ENCODE peak calls at places on chromosomes 6 and 20, in nine cellular contexts. K is neuronal stem cell; E is upper lobe of right lung; Y is CD8-positive, alpha-beta T cell; Q is Karpas-422; P is mesendoderm; V is ovary; I is Peyer's patch; M is body of pancreas. X is an unnamed sample. For H3K36me3, the result is how much of the 10 kb centered on the place peaks cover.

GRCh38 chr6:159098636-159099106 is 53.9 kb upstream of the TAGAP start:
- DNase-seq in K (no peak), E (no peak), Y (peak), Q (no peak), P (no peak), V (no peak), I (peak), M (no peak), X (peak)

GRCh38 chr6:134035823-134036296 is 16.6 kb downstream of the SLC2A12 start:
- DNase-seq in K (no peak), E (no peak), Y (no peak), Q (no peak), P (no peak), V (no peak), I (no peak), M (peak), X (no peak)

GRCh38 chr6:111663692-111664564 is 58.2 kb upstream of the TRAF3IP2 start:
- DNase-seq in K (peak), E (no peak), Y (no peak), Q (no peak), P (peak), V (peak), I (no peak), M (peak), X (no peak)

GRCh38 chr20:33894798-33895197 is 83.7 kb downstream of the CHMP4B start:
- DNase-seq in K (no peak), E (no peak), Y (no peak), Q (no peak), P (no peak), V (no peak), I (no peak), M (no peak), X (no peak)

GRCh38 chr6:74632196-74632595 is 573.7 kb downstream of the COL12A1 start:
- DNase-seq in K (no peak), E (no peak), Y (no peak), Q (no peak), P (no peak), V (no peak), I (no peak), M (no peak), X (no peak)

GRCh38 chr6:90098637-90099036 is 198.0 kb downstream of the BACH2 start:
- DNase-seq in K (no peak), E (no peak), Y (no peak), Q (no peak), P (no peak), V (no peak), I (no peak), M (no peak), X (no peak)

GRCh38 chr6:107123501-107123900 is 8.2 kb upstream of the BEND3 start:
- DNase-seq in K (no peak), E (no peak), Y (no peak), Q (no peak), P (no peak), V (no peak), I (no peak), M (no peak), X (no peak)

GRCh38 chr6:131065112-131065823 is 2.2 kb upstream of the EPB41L2 start:
- DNase-seq in K (no peak), E (no peak), Y (no peak), Q (no peak), P (no peak), V (no peak), I (peak), M (no peak), X (no peak)

GRCh38 chr6:111230351-111231077 is 143.2 kb downstream of the SLC16A10 start:
- DNase-seq in K (no peak), E (no peak), Y (no peak), Q (no peak), P (no peak), V (no peak), I (no peak), M (no peak), X (no peak)

GRCh38 chr6:157317129-157317814 is 6.0 kb downstream of the TMEM242 start:
- DNase-seq in K (no peak), E (no peak), Y (no peak), Q (no peak), P (no peak), V (peak), I (peak), M (peak), X (no peak)

GRCh38 chr6:16481680-16482079 is 243.3 kb downstream of the GMPR start:
- DNase-seq in K (no peak), E (no peak), Y (peak), Q (no peak), P (no peak), V (no peak), I (peak), M (peak), X (peak)

GRCh38 chr6:36610041-36610440 is 15.9 kb downstream of the SRSF3 start:
- DNase-seq in K (no peak), E (no peak), Y (no peak), Q (no peak), P (no peak), V (no peak), I (no peak), M (no peak), X (no peak)
- H3K36me3 ChIP-seq in K (half or more), E (half or more), Y (under half), Q (under half), P (under half), V (under half), I (under half), M (under half), X (under half)

GRCh38 chr6:5083813-5084191 is 1.3 kb upstream of the PPP1R3G start:
- DNase-seq in K (no peak), E (no peak), Y (no peak), Q (no peak), P (no peak), V (no peak), I (no peak), M (no peak), X (no peak)
- H3K4me3 ChIP-seq in K (no peak), E (peak), Y (no peak), Q (no peak), P (no peak), V (no peak), I (no peak), M (no peak), X (no peak)

GRCh38 chr20:21555470-21556120 is 41.7 kb upstream of the NKX2-2 start:
- DNase-seq in K (no peak), E (no peak), Y (no peak), Q (no peak), P (no peak), V (no peak), I (no peak), M (no peak), X (no peak)

GRCh38 chr20:21556398-21556797 is 42.5 kb upstream of the NKX2-2 start:
- DNase-seq in K (no peak), E (no peak), Y (no peak), Q (no peak), P (no peak), V (no peak), I (no peak), M (no peak), X (no peak)

GRCh38 chr20:21554985-21555384 is 41.1 kb upstream of the NKX2-2 start:
- DNase-seq in K (no peak), E (no peak), Y (no peak), Q (no peak), P (no peak), V (no peak), I (no peak), M (no peak), X (no peak)

GRCh38 chr20:21559305-21559704 is 45.4 kb upstream of the NKX2-2 start:
- DNase-seq in K (no peak), E (no peak), Y (no peak), Q (no peak), P (no peak), V (no peak), I (no peak), M (no peak), X (no peak)

DNA sequence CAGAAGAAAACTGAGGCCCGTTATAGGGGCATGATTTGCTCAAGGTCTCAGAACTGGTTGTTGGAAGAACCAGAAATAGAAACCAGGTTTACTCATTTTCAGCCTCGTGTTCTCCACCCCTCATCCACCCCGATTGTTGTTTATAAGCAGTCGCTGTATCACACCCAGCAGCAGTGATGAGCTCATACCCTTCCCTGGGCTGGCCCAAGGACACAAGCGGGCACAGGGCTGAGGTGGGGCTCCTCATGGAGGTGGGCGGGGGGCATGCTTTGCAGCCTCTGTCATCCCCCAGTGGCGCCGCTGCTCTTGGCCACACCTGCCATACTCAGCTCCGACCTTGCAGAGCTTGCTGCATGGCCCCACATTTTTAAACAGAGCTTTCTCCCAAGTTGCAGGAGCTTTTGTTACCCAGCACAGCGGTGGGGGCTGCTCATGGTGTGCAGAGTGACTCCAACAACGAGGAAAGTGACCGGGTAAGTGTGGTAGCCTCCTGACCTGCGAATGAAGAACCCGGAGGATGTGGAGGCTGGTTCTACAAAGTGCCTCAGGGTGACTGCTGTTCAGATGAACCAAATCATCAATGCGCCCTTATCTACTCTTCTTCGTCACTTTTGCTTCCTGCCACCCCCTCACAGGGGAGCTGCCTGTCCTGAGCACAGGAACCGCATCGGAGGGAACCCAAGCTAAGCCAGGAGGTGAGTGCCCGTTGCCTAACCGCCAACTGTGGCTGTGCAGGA is 43.5 kb upstream of the NKX2-2 start:
- DNase-seq in K (no peak), E (no peak), Y (peak), Q (no peak), P (no peak), V (no peak), I (peak), M (no peak), X (peak)
- H3K27ac ChIP-seq in K (no peak), E (no peak), Y (no peak), Q (no peak), P (no peak), V (no peak), I (no peak), M (no peak), X (peak)

DNA sequence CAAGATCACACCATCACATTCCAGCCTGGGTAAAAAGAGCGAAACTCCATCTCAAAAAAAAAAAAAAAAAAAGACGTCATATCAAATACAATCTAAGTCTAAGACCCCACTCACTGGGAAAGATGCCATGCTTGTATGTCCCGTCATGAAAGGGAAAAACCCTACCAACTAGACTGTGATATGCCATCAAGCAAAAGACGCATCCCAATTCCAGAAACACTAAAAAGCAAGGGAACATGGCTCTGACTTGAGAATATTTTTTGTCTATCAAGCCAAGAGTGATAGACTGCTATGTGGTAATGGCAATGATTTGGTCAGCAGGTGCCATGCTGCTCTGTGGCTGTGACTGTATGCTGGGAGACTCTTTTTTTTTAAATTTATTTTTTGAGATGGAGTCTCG is 23.0 kb downstream of the LAMA5 start:
- DNase-seq in K (no peak), E (no peak), Y (no peak), Q (no peak), P (no peak), V (no peak), I (no peak), M (no peak), X (no peak)
- H3K36me3 ChIP-seq in K (half or more), E (under half), Y (under half), Q (under half), P (under half), V (under half), I (under half), M (under half), X (under half)

GRCh38 chr6:43061861-43062260 is 2.4 kb downstream of the KLC4 start:
- DNase-seq in K (no peak), E (no peak), Y (no peak), Q (no peak), P (no peak), V (no peak), I (no peak), M (no peak), X (no peak)

GRCh38 chr6:43062818-43063217 is 3.4 kb downstream of the KLC4 start:
- DNase-seq in K (no peak), E (no peak), Y (no peak), Q (no peak), P (no peak), V (no peak), I (no peak), M (no peak), X (no peak)

GRCh38 chr6:43059168-43060033 is at the start of the genes KLC4 and MRPL2:
- DNase-seq in K (peak), E (peak), Y (peak), Q (peak), P (peak), V (peak), I (peak), M (peak), X (peak)

GRCh38 chr6:43060034-43060754 is 763 bp downstream of the KLC4 start:
- DNase-seq in K (no peak), E (peak), Y (no peak), Q (no peak), P (peak), V (no peak), I (peak), M (peak), X (no peak)

DNA sequence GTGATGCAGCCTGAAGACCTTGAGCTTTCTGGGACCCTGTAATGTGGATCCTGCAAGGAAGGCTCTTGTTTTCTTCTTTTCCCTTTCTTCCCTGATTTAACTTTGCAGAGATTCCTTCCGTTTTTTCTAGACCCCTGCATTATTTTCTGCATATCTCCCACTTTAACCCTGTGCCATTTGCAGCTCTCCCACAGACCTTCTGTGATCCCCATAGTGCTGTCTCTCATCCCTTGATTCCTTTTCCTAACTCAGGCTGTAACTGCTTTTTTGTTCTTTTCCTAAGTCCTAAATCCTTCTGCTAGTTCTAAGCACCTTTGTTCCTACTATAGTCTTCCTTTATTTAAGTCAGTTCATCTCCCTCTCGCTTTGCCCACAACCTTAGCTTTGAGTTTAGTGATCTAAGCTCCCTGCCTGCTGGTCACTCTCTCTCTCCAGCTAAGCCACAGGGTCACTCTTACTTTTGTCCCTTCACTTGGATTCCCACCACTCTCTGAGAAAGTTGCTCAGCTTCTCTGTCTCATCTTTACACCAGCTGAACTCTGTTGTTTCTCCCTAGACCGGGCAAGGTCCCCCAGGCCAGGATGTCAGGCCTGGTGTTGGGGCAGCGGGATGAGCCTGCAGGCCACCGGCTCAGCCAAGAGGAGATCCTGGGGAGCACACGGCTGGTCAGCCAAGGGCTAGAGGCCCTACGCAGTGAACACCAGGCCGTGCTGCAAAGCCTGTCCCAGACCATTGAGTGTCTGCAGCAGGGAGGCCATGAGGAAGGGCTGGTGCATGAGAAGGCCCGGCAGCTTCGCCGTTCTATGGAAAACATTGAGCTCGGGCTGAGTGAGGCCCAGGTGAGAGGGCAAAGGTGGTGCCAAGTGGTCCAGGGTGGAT is 1.6 kb downstream of the KLC4 start:
- DNase-seq in K (no peak), E (no peak), Y (no peak), Q (no peak), P (no peak), V (no peak), I (no peak), M (no peak), X (no peak)
- H3K4me3 ChIP-seq in K (no peak), E (peak), Y (no peak), Q (peak), P (no peak), V (no peak), I (no peak), M (no peak), X (no peak)

DNA sequence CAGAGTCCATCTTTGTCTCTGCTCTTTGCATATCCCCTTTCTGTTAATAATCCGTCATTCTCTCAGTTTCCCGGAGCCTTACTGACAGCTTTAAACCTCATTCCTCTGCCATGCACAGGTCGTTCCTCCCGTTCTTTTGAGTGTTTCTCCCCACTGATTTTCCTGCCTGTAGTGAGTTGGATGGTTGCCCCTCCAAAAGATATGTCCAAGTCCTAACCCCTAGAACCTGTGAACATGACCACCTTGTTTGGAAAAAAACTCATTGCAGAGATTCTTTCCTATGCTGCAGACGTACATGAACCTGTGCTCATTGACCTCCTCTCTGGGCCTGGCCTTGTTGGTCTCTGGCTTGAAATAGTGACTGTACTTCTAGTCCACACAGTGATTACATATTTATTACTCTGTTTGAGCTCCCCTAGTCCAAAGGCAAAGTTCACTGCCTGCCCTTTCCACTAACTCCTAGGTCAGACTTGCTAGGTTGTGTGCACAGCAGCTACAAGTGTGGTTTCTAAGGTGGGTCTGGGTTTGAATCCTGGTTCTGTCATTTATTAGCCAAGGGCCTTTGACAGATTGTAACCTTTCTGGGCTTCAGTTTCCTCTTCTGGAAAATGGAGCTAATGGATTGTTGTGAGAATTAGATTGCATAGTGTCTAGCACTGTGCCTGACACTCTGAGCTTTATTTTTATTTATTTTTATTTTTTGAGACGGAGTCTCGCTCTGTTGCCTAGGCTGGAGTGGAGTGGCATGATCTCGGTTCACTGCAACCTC is 29.3 kb downstream of the PPARD start:
- DNase-seq in K (no peak), E (no peak), Y (no peak), Q (peak), P (no peak), V (no peak), I (peak), M (no peak), X (no peak)
- H3K27ac ChIP-seq in K (no peak), E (peak), Y (no peak), Q (no peak), P (no peak), V (no peak), I (peak), M (no peak), X (no peak)

GRCh38 chr20:37222086-37222485 is 39.5 kb downstream of the GHRH start:
- DNase-seq in K (no peak), E (no peak), Y (no peak), Q (no peak), P (no peak), V (no peak), I (no peak), M (no peak), X (no peak)
- H3K36me3 ChIP-seq in K (half or more), E (half or more), Y (half or more), Q (half or more), P (under half), V (under half), I (under half), M (under half), X (half or more)

GRCh38 chr20:44073675-44074071 is 113.3 kb downstream of the JPH2 start:
- DNase-seq in K (no peak), E (peak), Y (no peak), Q (no peak), P (no peak), V (no peak), I (no peak), M (no peak), X (no peak)

GRCh38 chr20:44071057-44071456 is 115.9 kb downstream of the JPH2 start:
- DNase-seq in K (no peak), E (peak), Y (no peak), Q (no peak), P (no peak), V (no peak), I (peak), M (no peak), X (no peak)

GRCh38 chr20:44071526-44072111 is 115.4 kb downstream of the JPH2 start:
- DNase-seq in K (no peak), E (peak), Y (no peak), Q (no peak), P (no peak), V (no peak), I (peak), M (no peak), X (no peak)

GRCh38 chr20:44073011-44073674 is 113.8 kb downstream of the JPH2 start:
- DNase-seq in K (no peak), E (peak), Y (no peak), Q (no peak), P (no peak), V (no peak), I (peak), M (no peak), X (no peak)

GRCh38 chr20:44072381-44072780 is 114.6 kb downstream of the JPH2 start:
- DNase-seq in K (no peak), E (peak), Y (no peak), Q (no peak), P (no peak), V (no peak), I (peak), M (no peak), X (no peak)
- H3K4me3 ChIP-seq in K (no peak), E (no peak), Y (no peak), Q (no peak), P (no peak), V (no peak), I (no peak), M (no peak), X (no peak)

GRCh38 chr20:23050847-23051627 is 1.6 kb upstream of the THBD start:
- DNase-seq in K (peak), E (peak), Y (no peak), Q (peak), P (peak), V (peak), I (peak), M (peak), X (no peak)
- H3K27ac ChIP-seq in K (no peak), E (peak), Y (no peak), Q (no peak), P (peak), V (no peak), I (peak), M (no peak), X (no peak)

DNA sequence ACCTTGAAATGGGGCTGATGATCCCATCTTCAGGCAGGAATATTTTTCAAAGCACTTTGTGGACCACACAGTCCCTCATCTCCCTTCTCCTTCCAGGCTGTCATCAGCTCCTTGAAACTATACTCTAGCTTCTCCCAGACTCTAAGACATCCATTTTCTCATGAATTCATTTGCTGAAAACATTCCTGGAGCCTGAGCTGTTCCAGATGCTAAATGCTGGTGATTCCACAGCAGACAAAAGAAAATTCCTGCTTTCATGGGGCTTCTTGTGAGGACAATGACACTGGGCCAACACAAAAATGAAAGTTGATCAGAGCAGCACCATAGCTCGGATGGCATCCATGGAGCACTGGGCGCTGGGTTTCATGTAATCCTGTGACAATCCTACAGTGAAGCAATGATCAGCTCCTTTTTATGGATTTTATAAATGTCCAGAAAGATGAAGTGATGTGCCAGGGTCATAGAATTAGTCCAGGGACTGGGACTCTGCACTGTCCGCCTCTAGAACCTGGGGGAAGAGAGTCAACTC is 47.4 kb upstream of the STX16 start:
- DNase-seq in K (no peak), E (no peak), Y (no peak), Q (no peak), P (peak), V (no peak), I (no peak), M (no peak), X (no peak)
- H3K36me3 ChIP-seq in K (under half), E (under half), Y (under half), Q (under half), P (under half), V (under half), I (under half), M (under half), X (under half)